ENCODE peak calls at places on chromosomes 4 and X, in ten cellular contexts. C, G, K, X, S, Q, R, E, U and A are unnamed samples.

GRCh38 chr4:88865051-88865450 is 167.4 kb upstream of the NAP1L5 start:
- DNase-seq in C (no peak), G (no peak), K (no peak), X (no peak), S (no peak), Q (no peak), R (no peak), E (no peak), U (no peak), A (no peak)

GRCh38 chr4:5517372-5517771 is 191.0 kb downstream of the EVC2 start:
- DNase-seq in C (no peak), G (no peak), K (no peak), X (no peak), S (no peak), Q (no peak), R (no peak), E (no peak), U (no peak), A (no peak)

GRCh38 chr4:70979445-70980008 is 13.9 kb upstream of the DCK start:
- DNase-seq in C (no peak), G (no peak), K (no peak), X (no peak), S (no peak), Q (no peak), R (no peak), E (no peak), U (no peak), A (no peak)

GRCh38 chr4:38832206-38832605 is 24.4 kb downstream of the TLR6 start:
- DNase-seq in C (no peak), G (no peak), K (no peak), X (no peak), S (no peak), Q (no peak), R (no peak), E (no peak), U (no peak), A (no peak)

GRCh38 chr4:126071346-126072333 is 756.9 kb downstream of the FAT4 start:
- DNase-seq in C (no peak), G (no peak), K (no peak), X (no peak), S (no peak), Q (no peak), R (peak), E (no peak), U (no peak), A (no peak)

GRCh38 chr4:37431417-37431743 is 186.8 kb downstream of the NWD2 start:
- DNase-seq in C (no peak), G (peak), K (no peak), X (no peak), S (no peak), Q (no peak), R (no peak), E (no peak), U (no peak), A (no peak)

GRCh38 chr4:146132445-146132844 is 43.1 kb upstream of the LSM6 start:
- DNase-seq in C (no peak), G (no peak), K (no peak), X (peak), S (no peak), Q (no peak), R (no peak), E (peak), U (no peak), A (no peak)

GRCh38 chrX:122835886-122836285 is 348.2 kb upstream of the GRIA3 start:
- DNase-seq in C (no peak), G (no peak), K (no peak), X (no peak), S (no peak), Q (no peak), R (no peak), E (no peak), U (no peak), A (no peak)

GRCh38 chr4:53510981-53511380 is 80.3 kb downstream of the LNX1 start:
- DNase-seq in C (no peak), G (no peak), K (no peak), X (no peak), S (no peak), Q (no peak), R (no peak), E (no peak), U (no peak), A (no peak)

GRCh38 chr4:165294907-165295306 is 32.6 kb upstream of the MSMO1 start:
- DNase-seq in C (no peak), G (no peak), K (peak), X (no peak), S (no peak), Q (peak), R (no peak), E (peak), U (peak), A (no peak)

GRCh38 chr4:4783847-4784246 is 75.6 kb upstream of the MSX1 start:
- DNase-seq in C (no peak), G (no peak), K (no peak), X (no peak), S (no peak), Q (no peak), R (no peak), E (no peak), U (no peak), A (no peak)

GRCh38 chrX:11438767-11439166 is 145.6 kb downstream of the AMELX start:
- DNase-seq in C (no peak), G (no peak), K (no peak), X (no peak), S (no peak), Q (no peak), R (no peak), E (no peak), U (no peak), A (no peak)